ENCODE peak calls at places on chromosomes 1 and 21, in seven cellular contexts. P is PC-3; S is DND-41; B is IMR-90; H is uterus; J is CD8-positive, alpha-beta T cell; O is tibial artery. W is an unnamed sample.

GRCh38 chr1:24967555-24967954 is 37.5 kb upstream of the RUNX3 start:
- DNase-seq in P (no peak), S (no peak), B (no peak), H (no peak), J (no peak), O (no peak), W (no peak)

GRCh38 chr1:3369437-3370076 is 84.9 kb upstream of the ARHGEF16 start:
- DNase-seq in P (peak; percentile 46), S (no peak), B (peak; percentile 78), H (peak; percentile 59), J (no peak), O (peak; percentile 90), W (no peak)

GRCh38 chr1:208600456-208600855 is 356.3 kb upstream of the PLXNA2 start:
- DNase-seq in P (no peak), S (no peak), B (no peak), H (no peak), J (no peak), O (no peak), W (no peak)

GRCh38 chr1:109170051-109170775 is 43.5 kb upstream of the SARS1 start:
- DNase-seq in P (no peak), S (no peak), B (peak; percentile 19), H (no peak), J (no peak), O (no peak), W (no peak)

GRCh38 chr1:7228252-7228961 is 443.2 kb downstream of the CAMTA1 start:
- DNase-seq in P (no peak), S (no peak), B (no peak), H (no peak), J (no peak), O (no peak), W (no peak)

GRCh38 chr21:45834821-45835293 is 146.7 kb upstream of the COL6A1 start:
- DNase-seq in P (no peak), S (no peak), B (no peak), H (no peak), J (no peak), O (no peak), W (peak; percentile 40)

GRCh38 chr1:7525664-7526063 is 245.4 kb upstream of the VAMP3 start:
- DNase-seq in P (no peak), S (no peak), B (no peak), H (no peak), J (no peak), O (no peak), W (no peak)

GRCh38 chr21:35566874-35567273 is 493.5 kb downstream of the SETD4 start:
- DNase-seq in P (no peak), S (no peak), B (no peak), H (no peak), J (no peak), O (no peak), W (no peak)

GRCh38 chr1:245156736-245157505 is 2.1 kb downstream of the KIF26B start:
- DNase-seq in P (peak; percentile 12), S (peak; percentile 8), B (peak; percentile 12), H (no peak), J (no peak), O (no peak), W (no peak)

GRCh38 chr1:57272150-57272549 is 151.7 kb downstream of the DAB1 start:
- DNase-seq in P (no peak), S (no peak), B (no peak), H (no peak), J (no peak), O (no peak), W (no peak)

GRCh38 chr1:172289448-172289847 is 131.0 kb upstream of the C1orf105 start:
- DNase-seq in P (no peak), S (no peak), B (no peak), H (no peak), J (no peak), O (no peak), W (no peak)

GRCh38 chr1:37946703-37947360 is at the start of gene INPP5B:
- DNase-seq in P (no peak), S (no peak), B (peak; percentile 87), H (peak; percentile 83), J (peak; percentile 76), O (peak; percentile 93), W (peak; percentile 95)

GRCh38 chr1:111359376-111359775 is 68.2 kb downstream of the OVGP1 start:
- DNase-seq in P (no peak), S (no peak), B (no peak), H (no peak), J (no peak), O (no peak), W (no peak)

GRCh38 chr1:4512622-4513021 is 141.8 kb upstream of the AJAP1 start:
- DNase-seq in P (no peak), S (no peak), B (no peak), H (peak; percentile 68), J (no peak), O (peak; percentile 39), W (no peak)

GRCh38 chr1:14476170-14476955 is 122.1 kb upstream of the KAZN start:
- DNase-seq in P (peak; percentile 55), S (no peak), B (peak; percentile 6), H (no peak), J (no peak), O (no peak), W (no peak)

GRCh38 chr1:47732489-47732888 is 264.7 kb downstream of the TRABD2B start:
- DNase-seq in P (no peak), S (no peak), B (no peak), H (no peak), J (no peak), O (no peak), W (no peak)

GRCh38 chr1:184284900-184285299 is 101.9 kb upstream of the C1orf21 start:
- DNase-seq in P (no peak), S (no peak), B (no peak), H (no peak), J (no peak), O (no peak), W (no peak)

GRCh38 chr1:78779831-78780230 is 130.2 kb downstream of the IFI44 start:
- DNase-seq in P (no peak), S (no peak), B (peak; percentile 48), H (no peak), J (no peak), O (no peak), W (no peak)

GRCh38 chr1:15426492-15427279 is 11.6 kb upstream of the CTRC start:
- DNase-seq in P (peak; percentile 51), S (no peak), B (peak; percentile 57), H (peak; percentile 63), J (no peak), O (no peak), W (peak; percentile 84)

GRCh38 chr1:201649776-201650607 is 111.1 kb downstream of the NAV1 start:
- DNase-seq in P (peak; percentile 22), S (no peak), B (peak; percentile 70), H (peak; percentile 88), J (no peak), O (peak; percentile 85), W (no peak)

GRCh38 chr1:228094432-228095016 is 8.6 kb downstream of the C1orf35 start:
- DNase-seq in P (no peak), S (peak; percentile 10), B (no peak), H (no peak), J (no peak), O (no peak), W (no peak)
- H3K4me1 ChIP-seq in P (peaks cover 27% of the 10 kb centered on the region), S (peaks cover 6% of the 10 kb centered on the region), B (peaks cover 14% of the 10 kb centered on the region), H (peaks cover 16% of the 10 kb centered on the region), J (peaks cover 47% of the 10 kb centered on the region), O (peaks cover 49% of the 10 kb centered on the region), W (no peaks in the 10 kb centered on the region)

GRCh38 chr1:110340207-110340468 is 961 bp downstream of the RBM15 start:
- DNase-seq in P (no peak), S (peak; percentile 33), B (no peak), H (peak; percentile 19), J (no peak), O (no peak), W (peak; percentile 60)
- H3K4me1 ChIP-seq in P (peaks cover 53% of the 10 kb centered on the region), S (peaks cover 71% of the 10 kb centered on the region), B (peaks cover 18% of the 10 kb centered on the region), H (peaks cover 7% of the 10 kb centered on the region), J (peaks cover 57% of the 10 kb centered on the region), O (peaks cover 45% of the 10 kb centered on the region), W (no peaks in the 10 kb centered on the region)

DNA sequence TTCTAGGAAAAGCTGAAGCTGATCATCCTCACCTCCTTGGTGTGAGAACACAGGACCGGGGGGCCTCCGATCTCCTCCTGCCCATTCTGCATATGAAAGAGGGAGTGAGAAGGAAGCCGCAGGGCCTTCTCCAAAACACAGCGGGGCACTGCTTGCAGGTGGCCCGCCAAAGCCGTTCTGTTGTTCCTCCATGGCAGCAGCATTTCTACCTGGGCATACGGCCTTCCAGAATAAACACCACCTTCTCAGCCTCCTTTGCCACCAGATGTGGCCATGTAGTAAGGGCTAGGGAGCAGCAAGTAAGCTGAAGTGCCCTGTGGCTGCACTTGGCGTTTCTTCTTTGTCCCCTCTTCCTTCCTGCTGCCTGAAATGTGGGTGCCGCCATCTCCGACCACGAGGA is 214.9 kb downstream of the TOMM20 start:
- DNase-seq in P (no peak), S (no peak), B (no peak), H (peak; percentile 11), J (no peak), O (no peak), W (peak; percentile 35)
- H3K4me1 ChIP-seq in P (no peaks in the 10 kb centered on the region), S (no peaks in the 10 kb centered on the region), B (peaks cover 5% of the 10 kb centered on the region), H (peaks cover 11% of the 10 kb centered on the region), J (peaks cover 24% of the 10 kb centered on the region), O (peaks cover 65% of the 10 kb centered on the region), W (no peaks in the 10 kb centered on the region)

GRCh38 chr1:58895082-58895481 is 111.2 kb upstream of the JUN start:
- DNase-seq in P (no peak), S (no peak), B (no peak), H (no peak), J (no peak), O (no peak), W (no peak)

GRCh38 chr1:58895559-58896135 is 111.8 kb upstream of the JUN start:
- DNase-seq in P (no peak), S (no peak), B (peak; percentile 22), H (no peak), J (no peak), O (no peak), W (no peak)

GRCh38 chr1:58898739-58899580 is 115.1 kb upstream of the JUN start:
- DNase-seq in P (no peak), S (no peak), B (peak; percentile 35), H (peak; percentile 61), J (no peak), O (no peak), W (peak; percentile 69)

GRCh38 chr1:58893257-58893869 is 109.5 kb upstream of the JUN start:
- DNase-seq in P (no peak), S (no peak), B (no peak), H (no peak), J (no peak), O (peak; percentile 50), W (peak; percentile 62)

DNA sequence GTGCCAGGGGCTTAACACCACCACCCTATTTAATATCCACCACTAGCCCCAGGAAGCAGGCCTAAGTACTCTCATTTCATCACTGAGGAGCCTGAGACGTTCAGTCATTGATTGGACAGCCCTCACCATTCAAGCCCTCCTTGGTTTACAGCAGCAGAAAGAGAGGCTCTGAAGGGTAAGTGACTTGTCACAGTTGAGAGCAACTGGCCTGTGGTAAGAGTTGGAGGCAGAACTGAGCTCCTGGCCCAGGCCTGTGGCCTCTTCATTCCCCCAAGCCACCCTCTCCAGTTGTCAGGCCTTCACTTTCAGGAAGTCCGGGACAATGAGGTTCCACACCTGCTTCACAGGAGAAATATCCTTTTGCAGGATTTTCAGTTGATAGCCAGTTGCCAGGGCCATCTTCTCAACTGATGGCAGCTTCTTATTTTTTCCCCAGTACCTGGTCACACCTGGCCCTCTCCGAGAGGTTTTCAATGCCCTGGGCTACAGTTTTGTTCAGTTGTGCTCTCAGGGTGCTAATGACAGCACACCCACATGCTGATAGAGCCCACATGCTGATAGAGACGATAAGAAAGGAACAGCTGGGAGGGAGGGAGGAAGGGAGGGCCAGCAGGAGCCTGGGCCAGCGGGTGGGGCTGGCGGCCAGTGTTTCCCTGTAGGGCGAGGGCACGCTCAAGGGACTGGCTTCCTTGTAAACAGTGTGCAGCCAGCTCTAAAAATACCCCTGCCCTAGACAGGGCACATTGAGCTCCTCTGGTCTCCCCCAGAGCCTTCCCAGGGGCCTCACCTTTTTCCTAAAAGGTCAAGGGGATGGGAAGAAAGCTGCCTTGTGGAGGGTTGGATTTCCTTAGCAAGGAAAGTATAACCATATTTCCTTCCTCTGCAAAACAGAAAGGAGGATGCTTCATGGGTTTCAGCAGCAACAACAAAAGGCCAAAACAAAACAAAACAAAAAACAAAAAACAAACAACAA is 112.7 kb upstream of the JUN start:
- DNase-seq in P (no peak), S (no peak), B (no peak), H (peak; percentile 43), J (no peak), O (peak; percentile 70), W (no peak)
- H3K4me1 ChIP-seq in P (peaks cover 11% of the 10 kb centered on the region), S (no peaks in the 10 kb centered on the region), B (peaks cover 18% of the 10 kb centered on the region), H (peaks cover 18% of the 10 kb centered on the region), J (no peaks in the 10 kb centered on the region), O (peaks cover 18% of the 10 kb centered on the region), W (peaks cover 72% of the 10 kb centered on the region)